ENCODE peak calls at places on chromosomes 2 and 18, in four cellular contexts. K is OCI-M1, D is posterior vena cava, P is skeletal muscle cell. V is an unnamed sample.

GRCh38 chr2:40471868-40472267 is 20.0 kb upstream of the SLC8A1 start:
- DNase-seq in K (no peak), D (no peak), P (no peak), V (no peak)

GRCh38 chr2:166256902-166257301 is 118.8 kb downstream of the SCN9A start:
- DNase-seq in K (no peak), D (no peak), P (no peak), V (no peak)

GRCh38 chr2:118012778-118013177 is 1.1 kb downstream of the CCDC93 start:
- DNase-seq in K (no peak), D (no peak), P (no peak), V (no peak)

GRCh38 chr18:30971338-30971956 is 71.1 kb downstream of the DSC3 start:
- DNase-seq in K (peak; percentile 76), D (no peak), P (no peak), V (no peak)

GRCh38 chr18:80250740-80251364 is 3.5 kb upstream of the PARD6G start:
- DNase-seq in K (no peak), D (no peak), P (no peak), V (no peak)

GRCh38 chr2:69163109-69163508 is 150.1 kb downstream of the ANTXR1 start:
- DNase-seq in K (peak; percentile 90), D (no peak), P (peak; percentile 52), V (peak; percentile 83)

GRCh38 chr2:50492452-50492851 is 539.5 kb downstream of the NRXN1 start:
- DNase-seq in K (peak; percentile 82), D (no peak), P (peak; percentile 10), V (peak; percentile 1)

GRCh38 chr2:217900780-217901360 is 101.9 kb downstream of the TNS1 start:
- DNase-seq in K (no peak), D (no peak), P (no peak), V (no peak)

GRCh38 chr2:192593561-192593960 is 398.8 kb upstream of the TMEFF2 start:
- DNase-seq in K (no peak), D (no peak), P (no peak), V (no peak)

GRCh38 chr2:174392706-174393105 is 2.8 kb upstream of the SCRN3 start:
- DNase-seq in K (no peak), D (no peak), P (no peak), V (no peak)

GRCh38 chr2:285506-285905 is 2.4 kb downstream of the ALKAL2 start:
- DNase-seq in K (no peak), D (no peak), P (peak; percentile 61), V (peak; percentile 70)

GRCh38 chr2:12607971-12608370 is 108.8 kb upstream of the TRIB2 start:
- DNase-seq in K (no peak), D (no peak), P (no peak), V (no peak)

GRCh38 chr2:2014251-2014761 is 270.0 kb upstream of the PXDN start:
- DNase-seq in K (no peak), D (peak; percentile 63), P (peak; percentile 45), V (no peak)

GRCh38 chr18:9845256-9845655 is 40.5 kb upstream of the TXNDC2 start:
- DNase-seq in K (no peak), D (no peak), P (no peak), V (no peak)

GRCh38 chr2:29304399-29304798 is 189.2 kb downstream of the CLIP4 start:
- DNase-seq in K (no peak), D (no peak), P (no peak), V (no peak)

GRCh38 chr2:46364797-46365457 is 67.7 kb downstream of the EPAS1 start:
- DNase-seq in K (peak; percentile 81), D (no peak), P (no peak), V (no peak)

GRCh38 chr2:195899226-195899625 is 169.4 kb downstream of the DNAH7 start:
- DNase-seq in K (no peak), D (no peak), P (no peak), V (no peak)

GRCh38 chr2:169767243-169767888 is 31.3 kb upstream of the SSB start:
- DNase-seq in K (peak; percentile 75), D (no peak), P (no peak), V (no peak)

GRCh38 chr2:217307023-217307422 is 447.2 kb upstream of the TNP1 start:
- DNase-seq in K (no peak), D (no peak), P (no peak), V (no peak)

GRCh38 chr2:226725096-226725495 is 74.5 kb downstream of the IRS1 start:
- DNase-seq in K (no peak), D (no peak), P (no peak), V (no peak)

GRCh38 chr18:48290162-48290926 is 118.8 kb downstream of the ZBTB7C start:
- DNase-seq in K (no peak), D (no peak), P (no peak), V (no peak)

GRCh38 chr2:25842155-25842554 is 36.1 kb downstream of the ASXL2 start:
- DNase-seq in K (no peak), D (no peak), P (no peak), V (no peak)

GRCh38 chr2:109335586-109336266 is 206.7 kb downstream of the SH3RF3 start:
- DNase-seq in K (no peak), D (no peak), P (no peak), V (peak; percentile 59)

GRCh38 chr2:233469261-233470006 is 97.1 kb downstream of the USP40 start:
- DNase-seq in K (no peak), D (peak; percentile 84), P (no peak), V (no peak)

GRCh38 chr18:51461956-51462355 is 264.5 kb upstream of the MEX3C start:
- DNase-seq in K (no peak), D (no peak), P (no peak), V (no peak)